ENCODE peak calls at places on chromosomes 1 and 21, in five cellular contexts. Q is fibroblast of lung, Y is A549, F is ovary, L is colonic mucosa. I is an unnamed sample.

GRCh38 chr1:33918368-33918767 is 54.5 kb downstream of the HMGB4 start:
- DNase-seq in Q (peak; percentile 44), Y (no peak), F (no peak), L (no peak), I (no peak)

GRCh38 chr1:41769068-41769467 is 149.7 kb downstream of the HIVEP3 start:
- DNase-seq in L (no peak), F (no peak), Y (no peak), Q (no peak), I (no peak)

GRCh38 chr1:155982106-155982505 is 3.8 kb upstream of the ARHGEF2 start:
- DNase-seq in Y (no peak), F (no peak), L (no peak), Q (no peak), I (no peak)

GRCh38 chr1:168084396-168085231 is 52.1 kb downstream of the GPR161 start:
- DNase-seq in Q (peak; percentile 49), L (peak; percentile 55), Y (peak; percentile 50), F (peak; percentile 54), I (no peak)

GRCh38 chr1:202968895-202969295 is 1.8 kb upstream of the CYB5R1 start:
- DNase-seq in Y (peak; percentile 75), Q (peak; percentile 57), F (no peak), L (peak; percentile 58), I (no peak)

GRCh38 chr1:165354739-165355138 is 1.8 kb downstream of the LMX1A start:
- DNase-seq in L (no peak), Q (no peak), Y (no peak), F (no peak), I (no peak)

GRCh38 chr1:93604411-93604810 is 77.2 kb downstream of the BCAR3 start:
- DNase-seq in L (no peak), Q (no peak), Y (no peak), F (no peak), I (no peak)

GRCh38 chr1:113813218-113813617 is 942 bp upstream of the RSBN1 start:
- DNase-seq in Y (no peak), L (no peak), F (peak; percentile 13), Q (no peak), I (no peak)

GRCh38 chr1:197908695-197909336 is 6.4 kb downstream of the C1orf53 start:
- DNase-seq in Y (no peak), Q (no peak), L (no peak), F (no peak), I (no peak)

GRCh38 chr1:83905315-83905907 is 93.5 kb downstream of the TTLL7 start:
- DNase-seq in Q (peak; percentile 54), F (no peak), L (peak; percentile 18), Y (no peak), I (no peak)

GRCh38 chr1:32924881-32925344 is 23.7 kb upstream of the TMEM54 start:
- DNase-seq in Y (no peak), L (peak; percentile 86), Q (no peak), F (no peak), I (no peak)

GRCh38 chr1:169483500-169483966 is 2.2 kb downstream of the SLC19A2 start:
- DNase-seq in L (no peak), F (peak; percentile 33), Y (no peak), Q (peak; percentile 89), I (no peak)

GRCh38 chr1:17516303-17517214 is 22.9 kb upstream of the ARHGEF10L start:
- DNase-seq in L (peak; percentile 90), F (no peak), Q (no peak), Y (no peak), I (no peak)

GRCh38 chr1:39892611-39893595 is 8.8 kb downstream of the MYCL start:
- DNase-seq in Q (peak; percentile 40), L (no peak), F (no peak), Y (peak; percentile 51), I (no peak)

GRCh38 chr1:44484155-44484688 is 79.2 kb downstream of the RNF220 start:
- DNase-seq in Q (no peak), L (no peak), Y (no peak), F (no peak), I (no peak)

GRCh38 chr1:85230305-85230977 is 29.0 kb downstream of the C1orf52 start:
- DNase-seq in F (no peak), Y (peak; percentile 17), L (no peak), Q (no peak), I (no peak)

GRCh38 chr1:215970406-215970805 is 403.3 kb downstream of the KCTD3 start:
- DNase-seq in L (no peak), Q (peak; percentile 27), F (no peak), Y (no peak), I (no peak)

GRCh38 chr1:230130172-230130944 is 63.3 kb downstream of the GALNT2 start:
- DNase-seq in F (no peak), L (no peak), Y (no peak), Q (no peak), I (no peak)

GRCh38 chr1:204192589-204193352 is 3.5 kb downstream of the KISS1 start:
- DNase-seq in Y (no peak), Q (no peak), F (no peak), L (no peak), I (no peak)

GRCh38 chr21:42599962-42600361 is 53.5 kb upstream of the PDE9A start:
- DNase-seq in Q (no peak), L (no peak), Y (no peak), F (no peak), I (no peak)

GRCh38 chr1:24659993-24660665 is 17.0 kb downstream of the SRRM1 start:
- DNase-seq in Y (no peak), L (no peak), F (no peak), Q (no peak), I (no peak)

GRCh38 chr1:196466656-196467055 is 141.6 kb downstream of the KCNT2 start:
- DNase-seq in Q (peak; percentile 67), Y (no peak), F (no peak), L (no peak), I (no peak)

GRCh38 chr1:118075116-118075515 is 109.9 kb downstream of the SPAG17 start:
- DNase-seq in F (no peak), L (no peak), Q (peak; percentile 17), Y (no peak), I (no peak)

GRCh38 chr21:31798842-31799691 is 67.1 kb upstream of the SCAF4 start:
- DNase-seq in Y (no peak), L (no peak), F (no peak), Q (no peak), I (peak; percentile 54)

GRCh38 chr1:201223852-201224670 is 33.4 kb downstream of the IGFN1 start:
- DNase-seq in L (no peak), F (no peak), Q (no peak), Y (no peak), I (peak; percentile 62)

GRCh38 chr1:58422436-58422835 is 124.1 kb downstream of the OMA1 start:
- DNase-seq in Y (no peak), F (no peak), L (no peak), Q (no peak), I (no peak)

GRCh38 chr1:208242829-208243521 is 1.2 kb downstream of the PLXNA2 start:
- DNase-seq in Q (peak; percentile 29), F (no peak), Y (peak; percentile 33), L (no peak), I (no peak)

GRCh38 chr1:91513160-91513559 is 12.5 kb downstream of the CDC7 start:
- DNase-seq in Q (peak; percentile 75), Y (no peak), F (no peak), L (no peak), I (no peak)

GRCh38 chr1:245772739-245773138 is 618.0 kb downstream of the KIF26B start:
- DNase-seq in Q (no peak), L (no peak), Y (no peak), F (no peak), I (no peak)

GRCh38 chr1:33281554-33282303 is 25.4 kb downstream of the ZNF362 start:
- DNase-seq in Q (no peak), L (no peak), F (no peak), Y (no peak), I (no peak)

GRCh38 chr1:154878371-154879355 is 8.6 kb upstream of the KCNN3 start:
- DNase-seq in L (peak; percentile 76), Q (peak; percentile 68), F (peak; percentile 69), Y (peak; percentile 72), I (peak; percentile 92)

GRCh38 chr1:181208967-181209366 is 120.5 kb downstream of the IER5 start:
- DNase-seq in L (no peak), F (no peak), Y (no peak), Q (no peak), I (peak; percentile 71)

GRCh38 chr1:152697701-152698600 is at the start of gene LCE2A:
- DNase-seq in F (no peak), Y (no peak), L (no peak), Q (no peak), I (no peak)

GRCh38 chr1:45802343-45803298 is 791 bp upstream of the MAST2 start:
- DNase-seq in Y (peak; percentile 86), L (peak; percentile 76), F (peak; percentile 83), Q (peak; percentile 99), I (peak; percentile 90)

GRCh38 chr1:19643113-19643512 is 998 bp upstream of the NBL1 start:
- DNase-seq in F (peak; percentile 56), Y (peak; percentile 85), Q (no peak), L (peak; percentile 92), I (no peak)

GRCh38 chr1:169824153-169824552 is 29.4 kb upstream of the METTL18 start:
- DNase-seq in F (no peak), Q (no peak), L (no peak), Y (no peak), I (no peak)

GRCh38 chr21:36548866-36549265 is 68.9 kb upstream of the CLDN14 start:
- DNase-seq in L (no peak), F (no peak), Q (no peak), Y (no peak), I (no peak)

GRCh38 chr1:202012544-202013478 is 2.4 kb downstream of the ELF3 start:
- DNase-seq in Y (peak; percentile 56), L (peak; percentile 41), Q (no peak), F (no peak), I (no peak)

GRCh38 chr1:239672256-239672655 is 285.9 kb downstream of the CHRM3 start:
- DNase-seq in Y (no peak), Q (no peak), L (no peak), F (no peak), I (no peak)

GRCh38 chr1:239677362-239677761 is 291.0 kb downstream of the CHRM3 start:
- DNase-seq in L (no peak), Q (no peak), Y (no peak), F (no peak), I (no peak)

GRCh38 chr1:239675735-239676134 is 289.4 kb downstream of the CHRM3 start:
- DNase-seq in L (no peak), Y (no peak), Q (no peak), F (no peak), I (no peak)

GRCh38 chr1:239678181-239678580 is 291.8 kb downstream of the CHRM3 start:
- DNase-seq in Q (no peak), F (no peak), L (no peak), Y (no peak), I (no peak)

GRCh38 chr1:239676522-239677273 is 290.3 kb downstream of the CHRM3 start:
- DNase-seq in L (no peak), Q (no peak), F (no peak), Y (no peak), I (no peak)
- TF ChIP-seq CTCF in L (no peak), Q (no peak), F (no peak), Y (no peak), I (no peak)

GRCh38 chr1:101769520-101769919 is 227.2 kb downstream of the OLFM3 start:
- DNase-seq in F (no peak), Y (peak; percentile 11), L (no peak), Q (no peak), I (no peak)
- TF ChIP-seq CTCF in F (no peak), Y (no peak), L (peak; percentile 38), Q (no peak), I (peak; percentile 35)

GRCh38 chr21:45248893-45249381 is 38.8 kb downstream of the POFUT2 start:
- DNase-seq in F (no peak), L (no peak), Y (no peak), Q (peak; percentile 25), I (peak; percentile 83)
- TF ChIP-seq CTCF in F (no peak), L (no peak), Y (no peak), Q (no peak), I (no peak)

GRCh38 chr1:233172201-233172600 is 123.3 kb downstream of the PCNX2 start:
- DNase-seq in F (no peak), Q (peak; percentile 67), Y (peak; percentile 52), L (no peak), I (no peak)
- TF ChIP-seq CTCF in F (no peak), Q (peak; percentile 21), Y (no peak), L (no peak), I (peak; percentile 40)